ENCODE peak calls at places on chromosomes 13 and 19, in six cellular contexts. D is islet precursor cell; S is RWPE2; H is activated CD8-positive, alpha-beta T cell treated with anti-CD3 and anti-CD28 coated beads for 36 hours; R is hypothalamus; L is NCI-H446 treated with DMSO at 0.1 percent for 48 hours. B is an unnamed sample.

GRCh38 chr19:1495799-1496713 is 5.1 kb downstream of the REEP6 start:
- DNase-seq in D (no peak), S (no peak), H (no peak), R (no peak), L (no peak), B (no peak)

GRCh38 chr19:2226051-2226839 is 9.9 kb downstream of the PLEKHJ1 start:
- DNase-seq in D (no peak), S (no peak), H (no peak), R (no peak), L (no peak), B (no peak)

GRCh38 chr13:89857502-89857901 is 1490.0 kb upstream of the MIR17HG start:
- DNase-seq in D (no peak), S (no peak), H (no peak), R (no peak), L (no peak), B (no peak)

GRCh38 chr19:51256053-51256682 is 5.3 kb downstream of the SIGLECL1 start:
- DNase-seq in D (no peak), S (no peak), H (no peak), R (no peak), L (no peak), B (peak)

GRCh38 chr19:7679017-7679720 is 1.5 kb upstream of the TRAPPC5 start:
- DNase-seq in D (no peak), S (no peak), H (peak), R (no peak), L (no peak), B (no peak)

GRCh38 chr19:4868286-4868834 is 893 bp upstream of the PLIN3 start:
- DNase-seq in D (no peak), S (no peak), H (no peak), R (no peak), L (no peak), B (no peak)

GRCh38 chr19:19515764-19516519 is at the start of gene NDUFA13:
- DNase-seq in D (peak), S (peak), H (peak), R (peak), L (peak), B (peak)

GRCh38 chr13:30904043-30904442 is 2.0 kb upstream of the MEDAG start:
- DNase-seq in D (no peak), S (no peak), H (no peak), R (no peak), L (no peak), B (no peak)

GRCh38 chr19:42024622-42025111 is 30.6 kb upstream of the ATP1A3 start:
- DNase-seq in D (peak), S (no peak), H (no peak), R (no peak), L (no peak), B (no peak)

GRCh38 chr13:98203641-98204326 is 26.7 kb upstream of the RNF113B start:
- DNase-seq in D (no peak), S (no peak), H (no peak), R (no peak), L (no peak), B (no peak)

GRCh38 chr13:111284579-111284978 is 35.9 kb upstream of the TEX29 start:
- DNase-seq in D (no peak), S (no peak), H (no peak), R (no peak), L (no peak), B (no peak)

GRCh38 chr19:19278315-19278714 is 5.2 kb upstream of the TM6SF2 start:
- DNase-seq in D (peak), S (no peak), H (no peak), R (no peak), L (no peak), B (no peak)

GRCh38 chr13:35741657-35742056 is 265.2 kb upstream of the MAB21L1 start:
- DNase-seq in D (no peak), S (no peak), H (no peak), R (no peak), L (no peak), B (no peak)

GRCh38 chr13:67506407-67506806 is 276.3 kb upstream of the PCDH9 start:
- DNase-seq in D (no peak), S (no peak), H (no peak), R (no peak), L (no peak), B (no peak)

GRCh38 chr13:26678796-26679195 is 81.8 kb downstream of the GPR12 start:
- DNase-seq in D (no peak), S (no peak), H (no peak), R (no peak), L (no peak), B (peak)

GRCh38 chr19:18488838-18489626 is 32.8 kb downstream of the ELL start:
- DNase-seq in D (peak), S (peak), H (no peak), R (no peak), L (no peak), B (peak)

GRCh38 chr19:42420055-42420544 is 7.1 kb downstream of the LIPE start:
- DNase-seq in D (peak), S (peak), H (peak), R (no peak), L (no peak), B (peak)

GRCh38 chr13:33052446-33052845 is 36.2 kb downstream of the KL start:
- DNase-seq in D (no peak), S (no peak), H (no peak), R (no peak), L (no peak), B (no peak)

GRCh38 chr19:51364200-51365106 is 1.7 kb downstream of the ETFB start:
- DNase-seq in D (peak), S (no peak), H (no peak), R (no peak), L (no peak), B (no peak)

GRCh38 chr13:62294210-62294609 is 878.6 kb upstream of the PCDH20 start:
- DNase-seq in D (no peak), S (no peak), H (no peak), R (no peak), L (no peak), B (no peak)

GRCh38 chr13:113992276-113993005 is 18.6 kb upstream of the C13orf46 start:
- DNase-seq in D (no peak), S (peak), H (no peak), R (no peak), L (no peak), B (no peak)

GRCh38 chr13:60583911-60584753 is 187.1 kb downstream of the TDRD3 start:
- DNase-seq in D (peak), S (no peak), H (peak), R (no peak), L (no peak), B (peak)

GRCh38 chr19:41357746-41358145 is 4.0 kb upstream of the TGFB1 start:
- DNase-seq in D (no peak), S (no peak), H (no peak), R (no peak), L (no peak), B (no peak)

GRCh38 chr13:48506092-48506701 is 26.7 kb downstream of the RCBTB2 start:
- DNase-seq in D (no peak), S (no peak), H (no peak), R (no peak), L (no peak), B (no peak)

GRCh38 chr13:20348645-20349408 is 116.7 kb upstream of the GJB6 start:
- DNase-seq in D (no peak), S (no peak), H (no peak), R (no peak), L (no peak), B (no peak)

B was measured in endodermal cell.